ENCODE peak calls at places on chromosome 1, in four cellular contexts. One of them, this sample, is unnamed.
A peak's percentile ranks its signal among the peaks of the same experiment; 100 is the strongest.

GRCh38 chr1:71343686-71344416 is 263.0 kb upstream of the ZRANB2 start:
- DNase-seq in H1: no peak
- DNase-seq in K562: no peak
- DNase-seq in GM12878: no peak
- DNase-seq in this sample: no peak

GRCh38 chr1:232629250-232630046 is 485 bp downstream of the SIPA1L2 start:
- DNase-seq in K562: no peak
- DNase-seq in GM12878: no peak
- DNase-seq in H1: peak; percentile 67
- DNase-seq in this sample: peak; percentile 49

GRCh38 chr1:242546441-242546840 is 21.9 kb upstream of the PLD5 start:
- DNase-seq in H1: no peak
- DNase-seq in GM12878: no peak
- DNase-seq in K562: no peak
- DNase-seq in this sample: no peak

GRCh38 chr1:37069406-37069805 is 35.1 kb upstream of the GRIK3 start:
- DNase-seq in GM12878: no peak
- DNase-seq in K562: no peak
- DNase-seq in H1: no peak
- DNase-seq in this sample: no peak

GRCh38 chr1:8510041-8510823 is 192.3 kb downstream of the SLC45A1 start:
- DNase-seq in K562: no peak
- DNase-seq in H1: no peak
- DNase-seq in GM12878: no peak
- DNase-seq in this sample: no peak

GRCh38 chr1:96842215-96842614 is 120.6 kb downstream of the PTBP2 start:
- DNase-seq in K562: no peak
- DNase-seq in H1: no peak
- DNase-seq in GM12878: no peak
- DNase-seq in this sample: no peak

GRCh38 chr1:94634977-94635416 is 93.4 kb upstream of the F3 start:
- DNase-seq in K562: peak; percentile 84
- DNase-seq in H1: no peak
- DNase-seq in GM12878: no peak
- DNase-seq in this sample: peak; percentile 61

GRCh38 chr1:220485131-220485530 is 42.8 kb upstream of the MARK1 start:
- DNase-seq in GM12878: no peak
- DNase-seq in K562: no peak
- DNase-seq in H1: no peak
- DNase-seq in this sample: no peak

GRCh38 chr1:165543651-165544452 is at the start of gene LRRC52:
- DNase-seq in H1: peak; percentile 66
- DNase-seq in K562: no peak
- DNase-seq in GM12878: no peak
- DNase-seq in this sample: peak; percentile 16
- TF ChIP-seq NRF1 in H1: no peak
- TF ChIP-seq NRF1 in K562: no peak
- TF ChIP-seq NRF1 in GM12878: no peak
- TF ChIP-seq NRF1 in this sample: no peak

GRCh38 chr1:39938856-39939255 is 16.1 kb upstream of the MFSD2A start:
- DNase-seq in GM12878: no peak
- DNase-seq in K562: no peak
- DNase-seq in H1: no peak
- DNase-seq in this sample: no peak

GRCh38 chr1:39928809-39929587 is 25.9 kb upstream of the MFSD2A start:
- DNase-seq in K562: no peak
- DNase-seq in H1: no peak
- DNase-seq in GM12878: no peak
- DNase-seq in this sample: no peak

GRCh38 chr1:39936724-39937491 is 18.0 kb upstream of the MFSD2A start:
- DNase-seq in K562: no peak
- DNase-seq in H1: no peak
- DNase-seq in GM12878: no peak
- DNase-seq in this sample: no peak

GRCh38 chr1:39933956-39934941 is 20.7 kb upstream of the MFSD2A start:
- DNase-seq in GM12878: no peak
- DNase-seq in H1: no peak
- DNase-seq in K562: no peak
- DNase-seq in this sample: no peak
- TF ChIP-seq NRF1 in GM12878: no peak
- TF ChIP-seq NRF1 in H1: no peak
- TF ChIP-seq NRF1 in K562: peak; percentile 85
- TF ChIP-seq NRF1 in this sample: no peak

GRCh38 chr1:199931666-199932377 is 95.7 kb upstream of the NR5A2 start:
- DNase-seq in H1: no peak
- DNase-seq in K562: peak; percentile 60
- DNase-seq in GM12878: no peak
- DNase-seq in this sample: no peak
- TF ChIP-seq NRF1 in H1: no peak
- TF ChIP-seq NRF1 in K562: no peak
- TF ChIP-seq NRF1 in GM12878: no peak
- TF ChIP-seq NRF1 in this sample: no peak

GRCh38 chr1:47936916-47937551 is 60.2 kb downstream of the TRABD2B start:
- DNase-seq in GM12878: no peak
- DNase-seq in H1: no peak
- DNase-seq in K562: no peak
- DNase-seq in this sample: no peak

GRCh38 chr1:47935163-47935562 is 62.0 kb downstream of the TRABD2B start:
- DNase-seq in K562: no peak
- DNase-seq in H1: no peak
- DNase-seq in GM12878: no peak
- DNase-seq in this sample: no peak

GRCh38 chr1:47935856-47936255 is 61.3 kb downstream of the TRABD2B start:
- DNase-seq in H1: no peak
- DNase-seq in K562: no peak
- DNase-seq in GM12878: no peak
- DNase-seq in this sample: no peak

GRCh38 chr1:47932744-47933143 is 64.4 kb downstream of the TRABD2B start:
- DNase-seq in K562: no peak
- DNase-seq in H1: no peak
- DNase-seq in GM12878: no peak
- DNase-seq in this sample: no peak

DNA sequence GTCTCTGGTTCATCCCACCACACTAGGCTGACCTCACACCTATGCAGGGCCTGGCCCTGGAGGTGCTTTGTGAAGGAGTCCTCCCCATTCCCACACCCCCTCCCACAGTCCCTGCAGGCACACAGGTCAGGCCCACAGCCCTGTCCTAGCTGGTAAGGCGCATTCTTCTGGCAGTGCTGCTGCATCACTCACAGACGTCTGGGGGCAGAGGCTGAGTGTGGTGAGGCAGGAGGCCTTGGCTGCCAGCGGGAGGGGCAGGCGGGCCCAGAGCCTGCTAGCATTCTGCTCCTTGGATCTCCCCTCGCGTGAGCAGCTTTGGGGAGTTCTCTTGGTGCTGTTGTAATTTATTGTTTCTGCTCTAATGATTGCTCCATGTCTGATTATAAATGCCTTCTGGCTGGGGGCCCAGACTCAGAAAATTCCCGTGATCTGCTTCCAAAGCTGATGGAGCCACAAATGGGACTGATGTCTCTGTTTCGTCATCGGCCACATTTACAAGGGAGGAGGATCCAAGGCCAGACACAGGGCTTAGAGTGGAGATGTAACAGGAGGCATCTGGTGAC is 62.9 kb downstream of the TRABD2B start:
- DNase-seq in GM12878: no peak
- DNase-seq in H1: no peak
- DNase-seq in K562: no peak
- DNase-seq in this sample: peak; percentile 43
- TF ChIP-seq NRF1 in GM12878: no peak
- TF ChIP-seq NRF1 in H1: no peak
- TF ChIP-seq NRF1 in K562: no peak
- TF ChIP-seq NRF1 in this sample: no peak

DNA sequence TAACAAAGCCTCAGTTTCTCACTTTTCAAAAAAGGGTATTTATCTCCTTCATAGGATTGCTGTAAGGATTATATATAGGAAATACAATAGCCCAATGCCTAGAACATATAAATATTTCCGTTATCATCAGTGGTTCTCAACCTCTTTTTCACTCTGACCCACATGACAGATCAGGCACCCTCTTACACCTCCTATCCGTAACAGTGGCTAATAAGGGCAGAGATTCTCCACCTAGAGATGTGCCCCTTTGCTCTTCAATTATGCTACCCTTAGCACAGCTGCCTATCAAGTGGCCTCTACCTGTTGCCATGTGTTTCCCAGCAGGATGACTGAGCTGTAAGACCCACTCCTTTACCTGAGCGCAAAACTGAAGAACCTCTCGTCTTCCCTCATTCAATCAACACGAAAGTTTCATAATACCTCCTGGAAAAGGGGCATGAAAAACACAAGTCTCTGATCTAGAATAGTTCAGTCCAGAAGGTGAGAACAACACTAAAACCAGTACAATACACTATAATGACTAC is 10.5 kb downstream of the PUM1 start:
- DNase-seq in GM12878: no peak
- DNase-seq in H1: no peak
- DNase-seq in K562: no peak
- DNase-seq in this sample: no peak
- TF ChIP-seq NRF1 in GM12878: no peak
- TF ChIP-seq NRF1 in H1: no peak
- TF ChIP-seq NRF1 in K562: no peak
- TF ChIP-seq NRF1 in this sample: no peak

DNA sequence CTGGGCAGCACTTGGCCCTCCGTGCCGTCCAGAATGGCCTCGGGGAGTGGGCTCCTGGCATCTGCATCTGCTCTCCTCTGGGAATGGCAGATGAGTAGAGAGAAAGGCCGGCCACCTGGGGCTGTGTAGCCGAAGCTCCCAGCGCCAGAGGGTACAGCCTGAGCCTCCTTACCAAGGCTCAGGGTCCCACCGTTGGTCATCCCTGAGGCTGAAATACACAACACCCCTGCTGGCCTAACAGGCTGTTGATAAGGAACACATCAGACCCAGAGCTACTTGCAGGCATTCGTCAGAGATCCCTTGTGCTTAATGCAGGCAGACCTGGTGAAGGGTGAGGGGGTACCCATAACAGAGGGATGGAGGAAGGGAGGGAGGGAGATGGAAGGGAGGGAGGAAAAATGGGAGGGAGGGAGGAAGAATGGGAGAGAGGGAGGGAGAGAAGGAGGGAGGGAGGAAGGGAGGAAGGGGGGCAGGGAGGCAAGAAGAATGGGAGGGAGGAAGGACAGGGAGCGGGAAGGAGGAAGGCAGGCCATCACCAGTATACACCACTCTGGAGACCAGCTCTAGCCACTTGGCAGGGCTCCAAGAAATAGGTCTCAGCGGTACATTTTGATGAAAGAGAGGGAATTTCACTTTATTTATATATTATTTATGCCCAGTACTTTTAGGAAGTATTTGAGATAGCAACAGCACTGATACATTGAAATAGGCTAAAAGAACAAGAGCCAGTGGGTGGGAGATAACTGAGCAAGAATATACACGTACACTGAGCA is 315.1 kb upstream of the VAMP3 start:
- DNase-seq in H1: no peak
- DNase-seq in GM12878: no peak
- DNase-seq in K562: no peak
- DNase-seq in this sample: peak; percentile 76
- TF ChIP-seq NRF1 in H1: no peak
- TF ChIP-seq NRF1 in GM12878: no peak
- TF ChIP-seq NRF1 in K562: no peak
- TF ChIP-seq NRF1 in this sample: no peak

GRCh38 chr1:243917177-243917862 is 67.3 kb upstream of the AKT3 start:
- DNase-seq in K562: no peak
- DNase-seq in H1: peak; percentile 74
- DNase-seq in GM12878: no peak
- DNase-seq in this sample: peak; percentile 82
- TF ChIP-seq NRF1 in K562: no peak
- TF ChIP-seq NRF1 in H1: no peak
- TF ChIP-seq NRF1 in GM12878: no peak
- TF ChIP-seq NRF1 in this sample: no peak

GRCh38 chr1:28933277-28933676 is 18.9 kb downstream of the EPB41 start:
- DNase-seq in H1: no peak
- DNase-seq in GM12878: no peak
- DNase-seq in K562: no peak
- DNase-seq in this sample: no peak

GRCh38 chr1:28935293-28935692 is 20.9 kb downstream of the EPB41 start:
- DNase-seq in GM12878: no peak
- DNase-seq in K562: no peak
- DNase-seq in H1: no peak
- DNase-seq in this sample: no peak

GRCh38 chr1:28933918-28934317 is 19.5 kb downstream of the EPB41 start:
- DNase-seq in H1: no peak
- DNase-seq in K562: no peak
- DNase-seq in GM12878: no peak
- DNase-seq in this sample: no peak

GRCh38 chr1:28936528-28936927 is 22.2 kb downstream of the EPB41 start:
- DNase-seq in H1: no peak
- DNase-seq in GM12878: no peak
- DNase-seq in K562: no peak
- DNase-seq in this sample: no peak

DNA sequence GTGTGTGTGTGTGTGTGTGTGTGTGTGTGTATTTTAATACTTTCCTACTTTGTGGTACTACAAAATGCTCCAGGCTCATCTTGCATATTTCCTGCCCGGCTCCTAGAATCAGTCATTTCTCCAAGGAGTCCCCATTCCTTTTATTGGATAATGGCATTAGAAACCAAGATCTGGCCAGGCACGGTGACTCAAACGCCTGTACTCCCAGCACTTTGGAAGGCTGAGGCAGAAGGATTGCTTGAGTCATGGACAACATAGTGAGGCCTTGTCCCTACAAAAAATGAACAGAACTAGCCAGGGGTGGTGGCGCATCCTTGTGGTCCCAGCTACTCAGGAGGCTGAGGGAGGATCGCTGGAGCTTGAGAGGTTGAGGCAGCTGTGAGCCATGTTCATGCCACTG is 20.3 kb downstream of the EPB41 start:
- DNase-seq in H1: no peak
- DNase-seq in K562: no peak
- DNase-seq in GM12878: no peak
- DNase-seq in this sample: no peak
- TF ChIP-seq NRF1 in H1: no peak
- TF ChIP-seq NRF1 in K562: no peak
- TF ChIP-seq NRF1 in GM12878: no peak
- TF ChIP-seq NRF1 in this sample: no peak

GRCh38 chr1:68703921-68704354 is 207.1 kb upstream of the DEPDC1 start:
- DNase-seq in K562: no peak
- DNase-seq in H1: no peak
- DNase-seq in GM12878: no peak
- DNase-seq in this sample: no peak
- TF ChIP-seq NRF1 in K562: no peak
- TF ChIP-seq NRF1 in H1: no peak
- TF ChIP-seq NRF1 in GM12878: no peak
- TF ChIP-seq NRF1 in this sample: no peak

GRCh38 chr1:26097696-26098095 is 13.9 kb upstream of the PDIK1L start:
- DNase-seq in H1: no peak
- DNase-seq in GM12878: no peak
- DNase-seq in K562: no peak
- DNase-seq in this sample: no peak
- TF ChIP-seq NRF1 in H1: no peak
- TF ChIP-seq NRF1 in GM12878: no peak
- TF ChIP-seq NRF1 in K562: no peak
- TF ChIP-seq NRF1 in this sample: no peak